ENCODE peak calls at places on chromosomes 4 and X, in six cellular contexts. One of them, this sample, is unnamed.

GRCh38 chrX:114970806-114971205 is 46.6 kb downstream of the IL13RA2 start:
- DNase-seq in fibroblast of lung: peak
- DNase-seq in NB4: no peak
- DNase-seq in fibroblast of pulmonary artery: no peak
- DNase-seq in OCI-LY7: no peak
- DNase-seq in GM23338: peak
- DNase-seq in this sample: no peak

GRCh38 chr4:26061248-26061986 is 147.4 kb downstream of the SMIM20 start:
- DNase-seq in fibroblast of lung: peak
- DNase-seq in NB4: peak
- DNase-seq in fibroblast of pulmonary artery: peak
- DNase-seq in OCI-LY7: peak
- DNase-seq in GM23338: peak
- DNase-seq in this sample: no peak

GRCh38 chr4:22668301-22668700 is 24.4 kb upstream of the GBA3 start:
- DNase-seq in fibroblast of lung: peak
- DNase-seq in NB4: no peak
- DNase-seq in fibroblast of pulmonary artery: peak
- DNase-seq in OCI-LY7: no peak
- DNase-seq in GM23338: no peak
- DNase-seq in this sample: no peak

GRCh38 chr4:116702949-116703348 is 382.4 kb downstream of the TRAM1L1 start:
- DNase-seq in fibroblast of lung: no peak
- DNase-seq in NB4: peak
- DNase-seq in fibroblast of pulmonary artery: no peak
- DNase-seq in OCI-LY7: peak
- DNase-seq in GM23338: peak
- DNase-seq in this sample: no peak

GRCh38 chr4:73053974-73054480 is 15.5 kb downstream of the COX18 start:
- DNase-seq in fibroblast of lung: peak
- DNase-seq in NB4: no peak
- DNase-seq in fibroblast of pulmonary artery: peak
- DNase-seq in OCI-LY7: no peak
- DNase-seq in GM23338: peak
- DNase-seq in this sample: no peak

GRCh38 chr4:144734522-144734921 is 88.6 kb downstream of the HHIP start:
- DNase-seq in fibroblast of lung: peak
- DNase-seq in NB4: no peak
- DNase-seq in fibroblast of pulmonary artery: peak
- DNase-seq in OCI-LY7: no peak
- DNase-seq in GM23338: peak
- DNase-seq in this sample: no peak

GRCh38 chr4:105357258-105357657 is 116.6 kb downstream of the PPA2 start:
- DNase-seq in fibroblast of lung: no peak
- DNase-seq in NB4: no peak
- DNase-seq in fibroblast of pulmonary artery: no peak
- DNase-seq in OCI-LY7: no peak
- DNase-seq in GM23338: no peak
- DNase-seq in this sample: no peak

GRCh38 chr4:80307774-80308465 is 27.6 kb upstream of the CFAP299 start:
- DNase-seq in fibroblast of lung: peak
- DNase-seq in NB4: no peak
- DNase-seq in fibroblast of pulmonary artery: peak
- DNase-seq in OCI-LY7: no peak
- DNase-seq in GM23338: no peak
- DNase-seq in this sample: no peak

GRCh38 chr4:61277785-61278184 is 77.7 kb downstream of the ADGRL3 start:
- DNase-seq in fibroblast of lung: peak
- DNase-seq in NB4: no peak
- DNase-seq in fibroblast of pulmonary artery: peak
- DNase-seq in OCI-LY7: no peak
- DNase-seq in GM23338: no peak
- DNase-seq in this sample: no peak

GRCh38 chr4:26432419-26432818 is 57.9 kb downstream of the CCKAR start:
- DNase-seq in fibroblast of lung: no peak
- DNase-seq in NB4: no peak
- DNase-seq in fibroblast of pulmonary artery: no peak
- DNase-seq in OCI-LY7: no peak
- DNase-seq in GM23338: no peak
- DNase-seq in this sample: no peak

GRCh38 chrX:43679778-43680177 is 23.7 kb downstream of the MAOA start:
- DNase-seq in fibroblast of lung: no peak
- DNase-seq in NB4: no peak
- DNase-seq in fibroblast of pulmonary artery: peak
- DNase-seq in OCI-LY7: no peak
- DNase-seq in GM23338: no peak
- DNase-seq in this sample: no peak

GRCh38 chrX:110026099-110026844 is 23.4 kb downstream of the TMEM164 start:
- DNase-seq in fibroblast of lung: peak
- DNase-seq in NB4: no peak
- DNase-seq in fibroblast of pulmonary artery: no peak
- DNase-seq in OCI-LY7: no peak
- DNase-seq in GM23338: no peak
- DNase-seq in this sample: no peak

GRCh38 chr4:134777626-134778025 is 576.0 kb upstream of the PABPC4L start:
- DNase-seq in fibroblast of lung: peak
- DNase-seq in NB4: no peak
- DNase-seq in fibroblast of pulmonary artery: no peak
- DNase-seq in OCI-LY7: no peak
- DNase-seq in GM23338: peak
- DNase-seq in this sample: no peak

DNA sequence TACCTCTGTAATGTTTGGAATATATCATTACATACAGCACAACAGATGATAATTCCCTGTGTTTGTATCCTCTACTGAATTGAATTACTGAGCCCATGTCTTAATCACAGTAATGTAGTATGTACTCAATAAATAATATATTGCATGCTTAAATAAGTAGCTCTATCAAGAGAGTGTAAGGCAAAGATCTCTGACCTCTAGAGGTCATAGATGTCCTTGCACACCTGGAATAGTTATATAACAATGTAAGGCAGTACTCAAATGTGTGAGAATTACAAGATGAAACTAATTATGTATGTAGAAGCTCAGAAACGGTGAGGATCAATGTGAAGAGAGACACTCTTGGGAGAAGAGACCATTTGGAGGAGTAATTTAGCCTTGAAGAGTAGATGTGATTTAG is 14.3 kb upstream of the GCNA start:
- DNase-seq in fibroblast of lung: no peak
- DNase-seq in NB4: no peak
- DNase-seq in fibroblast of pulmonary artery: no peak
- DNase-seq in OCI-LY7: peak
- DNase-seq in GM23338: no peak
- DNase-seq in this sample: no peak
- TF ChIP-seq CTCF in fibroblast of lung: no peak
- TF ChIP-seq CTCF in NB4: no peak
- TF ChIP-seq CTCF in fibroblast of pulmonary artery: no peak
- TF ChIP-seq CTCF in OCI-LY7: peak
- TF ChIP-seq CTCF in GM23338: peak
- TF ChIP-seq CTCF in this sample: no peak

DNA sequence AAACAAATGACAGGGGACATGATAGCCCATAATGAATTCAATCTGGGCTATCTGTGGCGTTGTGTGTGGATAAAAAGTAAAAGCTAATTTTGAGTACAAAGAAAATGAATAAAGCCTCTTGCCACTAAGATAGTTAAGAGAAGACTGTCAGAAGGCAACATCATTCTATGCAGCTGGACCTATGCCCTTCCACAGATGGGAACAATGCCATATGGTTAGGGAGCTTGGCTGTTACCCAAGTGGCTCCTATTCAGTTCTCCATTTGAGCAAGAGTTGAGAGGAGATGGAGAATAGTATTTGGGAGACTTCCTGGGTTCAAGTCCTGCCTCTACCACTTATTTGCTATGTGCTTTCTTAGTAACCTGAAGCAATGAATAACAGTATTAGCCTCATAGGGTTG is 107.7 kb downstream of the ANXA3 start:
- DNase-seq in fibroblast of lung: peak
- DNase-seq in NB4: no peak
- DNase-seq in fibroblast of pulmonary artery: peak
- DNase-seq in OCI-LY7: no peak
- DNase-seq in GM23338: no peak
- DNase-seq in this sample: no peak
- TF ChIP-seq CTCF in fibroblast of lung: no peak
- TF ChIP-seq CTCF in NB4: no peak
- TF ChIP-seq CTCF in fibroblast of pulmonary artery: no peak
- TF ChIP-seq CTCF in OCI-LY7: no peak
- TF ChIP-seq CTCF in GM23338: no peak
- TF ChIP-seq CTCF in this sample: no peak

GRCh38 chr4:99811850-99812249 is 4.8 kb upstream of the DAPP1 start:
- DNase-seq in fibroblast of lung: peak
- DNase-seq in NB4: peak
- DNase-seq in fibroblast of pulmonary artery: peak
- DNase-seq in OCI-LY7: peak
- DNase-seq in GM23338: peak
- DNase-seq in this sample: no peak
- TF ChIP-seq CTCF in fibroblast of lung: peak
- TF ChIP-seq CTCF in NB4: peak
- TF ChIP-seq CTCF in fibroblast of pulmonary artery: peak
- TF ChIP-seq CTCF in OCI-LY7: peak
- TF ChIP-seq CTCF in GM23338: peak
- TF ChIP-seq CTCF in this sample: peak

GRCh38 chr4:87840149-87840548 is 7.4 kb downstream of the MEPE start:
- DNase-seq in fibroblast of lung: no peak
- DNase-seq in NB4: no peak
- DNase-seq in fibroblast of pulmonary artery: no peak
- DNase-seq in OCI-LY7: no peak
- DNase-seq in GM23338: no peak
- DNase-seq in this sample: no peak

GRCh38 chr4:87839309-87839946 is 6.7 kb downstream of the MEPE start:
- DNase-seq in fibroblast of lung: peak
- DNase-seq in NB4: peak
- DNase-seq in fibroblast of pulmonary artery: peak
- DNase-seq in OCI-LY7: peak
- DNase-seq in GM23338: peak
- DNase-seq in this sample: no peak

GRCh38 chr4:87835192-87835591 is 2.4 kb downstream of the MEPE start:
- DNase-seq in fibroblast of lung: peak
- DNase-seq in NB4: no peak
- DNase-seq in fibroblast of pulmonary artery: no peak
- DNase-seq in OCI-LY7: no peak
- DNase-seq in GM23338: no peak
- DNase-seq in this sample: no peak

GRCh38 chr4:87835732-87836131 is 3.0 kb downstream of the MEPE start:
- DNase-seq in fibroblast of lung: peak
- DNase-seq in NB4: no peak
- DNase-seq in fibroblast of pulmonary artery: no peak
- DNase-seq in OCI-LY7: no peak
- DNase-seq in GM23338: no peak
- DNase-seq in this sample: no peak

DNA sequence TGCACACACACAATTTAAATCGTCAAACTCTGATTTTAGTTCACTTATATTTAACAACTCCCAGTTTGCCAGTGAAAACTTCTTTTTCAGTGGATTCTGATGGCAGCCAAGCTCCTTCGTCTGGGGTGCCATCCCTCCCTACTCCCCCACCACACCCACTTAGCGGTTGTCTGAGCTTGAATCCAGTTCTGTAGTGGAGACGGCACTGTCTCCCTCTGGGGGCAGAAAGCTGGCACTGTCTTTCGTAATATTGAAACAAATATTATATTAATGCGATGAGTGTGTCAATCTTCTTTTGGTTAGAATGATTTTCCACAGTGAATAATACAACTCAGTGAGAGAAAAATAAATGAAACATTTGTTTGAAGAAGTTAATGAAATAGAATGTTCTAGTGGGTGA is 5.4 kb downstream of the MEPE start:
- DNase-seq in fibroblast of lung: no peak
- DNase-seq in NB4: no peak
- DNase-seq in fibroblast of pulmonary artery: peak
- DNase-seq in OCI-LY7: no peak
- DNase-seq in GM23338: peak
- DNase-seq in this sample: no peak
- TF ChIP-seq CTCF in fibroblast of lung: peak
- TF ChIP-seq CTCF in NB4: no peak
- TF ChIP-seq CTCF in fibroblast of pulmonary artery: peak
- TF ChIP-seq CTCF in OCI-LY7: peak
- TF ChIP-seq CTCF in GM23338: peak
- TF ChIP-seq CTCF in this sample: peak

DNA sequence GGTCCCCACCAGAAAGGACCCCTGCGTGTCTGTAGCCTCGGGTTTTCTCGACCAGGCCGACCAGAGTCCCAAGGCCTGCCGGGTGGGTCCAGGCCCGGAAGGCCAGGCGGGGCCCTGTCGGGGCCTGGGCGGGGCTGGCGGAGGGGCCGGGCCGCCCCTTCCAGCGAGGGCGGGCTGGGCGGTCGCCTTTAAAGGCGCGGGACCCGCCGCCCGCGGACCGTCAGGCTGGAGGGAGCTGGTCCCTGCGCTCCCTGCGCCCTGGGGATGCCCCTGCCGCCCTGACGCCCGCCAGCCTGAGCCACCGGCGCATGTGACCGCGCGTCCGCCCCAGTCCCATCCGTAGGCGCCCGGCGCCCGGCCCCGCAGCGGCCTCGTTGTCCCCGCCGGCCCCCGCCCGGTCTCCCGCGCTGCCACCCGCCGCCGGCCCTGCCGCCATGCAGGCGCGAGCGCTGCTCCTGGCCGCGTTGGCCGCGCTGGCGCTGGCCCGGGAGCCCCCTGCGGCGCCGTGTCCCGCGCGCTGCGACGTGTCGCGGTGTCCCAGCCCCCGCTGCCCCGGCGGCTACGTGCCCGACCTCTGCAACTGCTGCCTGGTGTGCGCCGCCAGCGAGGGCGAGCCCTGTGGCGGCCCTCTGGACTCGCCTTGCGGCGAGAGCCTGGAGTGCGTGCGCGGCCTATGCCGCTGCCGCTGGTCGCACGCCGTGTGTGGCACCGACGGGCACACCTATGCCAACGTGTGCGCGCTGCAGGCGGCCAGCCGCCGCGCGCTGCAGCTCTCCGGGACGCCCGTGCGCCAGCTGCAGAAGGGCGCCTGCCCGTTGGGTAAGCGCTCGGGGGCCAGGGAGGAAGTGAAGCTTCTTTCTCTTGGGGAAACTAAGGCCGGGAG is at the start of gene HTRA3:
- DNase-seq in fibroblast of lung: peak
- DNase-seq in NB4: peak
- DNase-seq in fibroblast of pulmonary artery: peak
- DNase-seq in OCI-LY7: no peak
- DNase-seq in GM23338: peak
- DNase-seq in this sample: peak
- TF ChIP-seq CTCF in fibroblast of lung: no peak
- TF ChIP-seq CTCF in NB4: no peak
- TF ChIP-seq CTCF in fibroblast of pulmonary artery: no peak
- TF ChIP-seq CTCF in OCI-LY7: no peak
- TF ChIP-seq CTCF in GM23338: no peak
- TF ChIP-seq CTCF in this sample: no peak

GRCh38 chr4:156677136-156677535 is 294.5 kb downstream of the PDGFC start:
- DNase-seq in fibroblast of lung: peak
- DNase-seq in NB4: peak
- DNase-seq in fibroblast of pulmonary artery: peak
- DNase-seq in OCI-LY7: peak
- DNase-seq in GM23338: peak
- DNase-seq in this sample: no peak
- TF ChIP-seq CTCF in fibroblast of lung: no peak
- TF ChIP-seq CTCF in NB4: peak
- TF ChIP-seq CTCF in fibroblast of pulmonary artery: peak
- TF ChIP-seq CTCF in OCI-LY7: peak
- TF ChIP-seq CTCF in GM23338: peak
- TF ChIP-seq CTCF in this sample: peak

This sample was measured in neural crest cell.